ENCODE peak calls at places on chromosomes 12 and 14, in seven cellular contexts. V is body of pancreas, S is A549, U is transverse colon, G is K562, Y is gastrocnemius medialis, P is uterus. Z is an unnamed sample.
A peak's percentile ranks its signal among the peaks of the same experiment; 100 is the strongest.

GRCh38 chr14:52370406-52370911 is 56.3 kb downstream of the PTGER2 start:
- DNase-seq in Y (no peak), P (no peak), V (no peak), G (no peak), U (no peak), S (no peak), Z (no peak)

GRCh38 chr14:103151270-103151933 is 28.1 kb downstream of the TNFAIP2 start:
- DNase-seq in P (no peak), S (no peak), Y (no peak), U (no peak), V (no peak), G (no peak), Z (no peak)

GRCh38 chr14:70616646-70617045 is 16.2 kb upstream of the MED6 start:
- DNase-seq in S (no peak), V (no peak), P (no peak), Y (no peak), G (no peak), U (no peak), Z (no peak)

GRCh38 chr14:103828315-103828967 is 18.9 kb downstream of the PPP1R13B start:
- DNase-seq in G (no peak), S (no peak), P (peak; percentile 47), V (peak; percentile 62), U (peak; percentile 23), Y (no peak), Z (peak; percentile 65)

GRCh38 chr12:25840678-25841077 is 117.8 kb upstream of the RASSF8 start:
- DNase-seq in U (no peak), V (no peak), S (no peak), G (no peak), Y (no peak), P (no peak), Z (no peak)

GRCh38 chr12:70251226-70251625 is 8.0 kb downstream of the CNOT2 start:
- DNase-seq in G (no peak), U (no peak), Y (no peak), V (no peak), S (no peak), P (no peak), Z (no peak)

GRCh38 chr12:117596968-117597367 is 235.5 kb upstream of the NOS1 start:
- DNase-seq in S (no peak), V (peak; percentile 6), U (no peak), P (no peak), G (no peak), Y (no peak), Z (no peak)

GRCh38 chr14:50820786-50821185 is 10.2 kb downstream of the NIN start:
- DNase-seq in Y (no peak), S (no peak), G (no peak), U (no peak), P (no peak), V (no peak), Z (no peak)

GRCh38 chr12:18750087-18750486 is 12.2 kb downstream of the CAPZA3 start:
- DNase-seq in U (no peak), Y (no peak), V (no peak), P (no peak), G (no peak), S (no peak), Z (peak; percentile 55)

GRCh38 chr12:103469716-103470115 is 26.1 kb downstream of the C12orf42 start:
- DNase-seq in P (no peak), S (no peak), U (no peak), V (no peak), G (no peak), Y (no peak), Z (no peak)

GRCh38 chr12:108890208-108890607 is 10.3 kb downstream of the DAO start:
- DNase-seq in S (no peak), G (peak; percentile 48), V (no peak), U (no peak), Y (no peak), P (no peak), Z (no peak)

GRCh38 chr14:22039938-22040780 is 366.5 kb upstream of the OR4E1 start:
- DNase-seq in G (no peak), Y (no peak), S (peak; percentile 6), U (no peak), P (no peak), V (peak; percentile 17), Z (no peak)

GRCh38 chr12:111209779-111210178 is 159.1 kb downstream of the PHETA1 start:
- DNase-seq in U (no peak), P (no peak), S (no peak), G (no peak), V (no peak), Y (no peak), Z (no peak)

GRCh38 chr14:64522591-64523355 is 17.8 kb upstream of the HSPA2 start:
- DNase-seq in V (no peak), U (no peak), Y (no peak), G (no peak), S (no peak), P (no peak), Z (no peak)

GRCh38 chr12:112676526-112676925 is 115.0 kb upstream of the RPH3A start:
- DNase-seq in S (no peak), P (no peak), G (no peak), U (no peak), V (no peak), Y (no peak), Z (no peak)

GRCh38 chr14:92802678-92803077 is 8.6 kb downstream of the GOLGA5 start:
- DNase-seq in S (no peak), V (no peak), P (no peak), G (no peak), U (no peak), Y (no peak), Z (no peak)

GRCh38 chr12:15216036-15216889 is 5.0 kb downstream of the RERG start:
- DNase-seq in S (no peak), U (no peak), V (no peak), G (no peak), Y (no peak), P (no peak), Z (no peak)

GRCh38 chr12:67891566-67891965 is 97.7 kb upstream of the IFNG-AS1 start:
- DNase-seq in Y (no peak), V (no peak), G (no peak), U (no peak), S (no peak), P (no peak), Z (no peak)

GRCh38 chr14:61812347-61813100 is 50.3 kb downstream of the SNAPC1 start:
- DNase-seq in G (no peak), U (no peak), Y (no peak), V (peak; percentile 23), S (no peak), P (no peak), Z (no peak)

DNA sequence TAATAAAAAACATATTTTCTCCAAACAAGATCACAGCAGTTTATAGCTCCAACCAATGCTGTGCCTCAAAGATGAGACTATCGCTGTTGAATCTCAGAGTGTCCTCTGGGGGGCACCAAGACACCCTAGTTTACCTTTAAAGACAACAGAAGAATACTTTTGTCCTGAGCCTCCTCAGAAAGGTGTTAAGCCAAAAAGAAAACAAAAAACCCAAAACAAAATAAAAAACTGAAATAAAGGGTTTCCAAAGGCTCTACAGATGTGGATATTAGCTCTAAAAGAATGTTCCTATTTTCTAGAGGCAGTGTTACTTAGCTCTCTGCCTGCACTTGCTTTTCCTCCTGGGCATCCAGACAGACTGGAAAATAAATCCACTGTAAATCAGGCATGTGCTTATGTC is 86.9 kb upstream of the TTC7B start:
- DNase-seq in Y (peak; percentile 23), P (peak; percentile 47), V (peak; percentile 65), S (peak; percentile 74), G (peak; percentile 43), U (peak; percentile 69), Z (peak; percentile 67)
- TF ChIP-seq POLR2A in Y (no peak), P (no peak), V (no peak), S (no peak), G (no peak), U (no peak), Z (no peak)

DNA sequence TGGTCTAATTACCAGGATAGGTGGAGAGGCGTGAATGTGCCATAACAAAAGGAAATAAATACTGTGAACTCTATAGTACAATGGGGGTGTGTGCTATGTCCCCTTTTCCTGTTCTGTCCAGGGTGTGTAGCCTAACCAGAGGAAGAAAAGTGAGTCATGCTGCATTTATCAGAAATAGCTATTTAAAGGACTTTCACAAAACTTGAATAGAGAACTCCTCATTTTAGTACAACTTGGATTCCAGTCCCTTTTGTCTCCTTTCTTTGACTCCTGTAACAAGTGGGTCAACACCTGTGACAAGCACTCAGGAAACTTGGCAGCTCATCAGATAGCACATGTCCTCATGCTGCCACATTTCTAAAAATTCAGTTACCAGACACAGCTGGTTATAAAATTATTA is 123.4 kb downstream of the CCDC91 start:
- DNase-seq in S (no peak), Y (peak; percentile 26), G (no peak), V (no peak), U (no peak), P (no peak), Z (no peak)
- H3K27ac ChIP-seq in S (no peak overlapping the region), Y (peak overlapping the region; percentile 14), G (peak overlapping the region; percentile 14), V (no peak overlapping the region), U (no peak overlapping the region), P (no peak overlapping the region), Z (no peak overlapping the region)

GRCh38 chr14:67680121-67680602 is 5.7 kb upstream of the VTI1B start:
- DNase-seq in Y (no peak), G (peak; percentile 27), P (no peak), V (no peak), U (no peak), S (no peak), Z (no peak)

GRCh38 chr14:67675219-67675582 is 769 bp upstream of the VTI1B start:
- DNase-seq in V (no peak), Y (no peak), U (no peak), P (no peak), G (no peak), S (no peak), Z (no peak)

GRCh38 chr14:67673451-67673850 is 981 bp downstream of the VTI1B start:
- DNase-seq in P (no peak), Y (no peak), G (no peak), U (no peak), V (no peak), S (no peak), Z (no peak)

GRCh38 chr14:67674139-67674479 is 323 bp downstream of the VTI1B start:
- DNase-seq in P (peak; percentile 61), S (peak; percentile 80), G (peak; percentile 69), Y (peak; percentile 52), V (peak; percentile 77), U (peak; percentile 78), Z (peak; percentile 71)

GRCh38 chr14:67674480-67675218 is at the start of gene VTI1B:
- DNase-seq in S (peak; percentile 74), P (peak; percentile 87), G (peak; percentile 73), V (peak; percentile 81), U (peak; percentile 79), Y (peak; percentile 56), Z (peak; percentile 77)
- TF ChIP-seq POLR2A in S (peak; percentile 58), P (no peak), G (peak; percentile 77), V (peak; percentile 47), U (peak; percentile 87), Y (peak; percentile 77), Z (peak; percentile 40)

GRCh38 chr12:119678459-119678858 is 10.5 kb downstream of the PRKAB1 start:
- DNase-seq in Y (no peak), G (no peak), U (no peak), S (no peak), V (no peak), P (no peak), Z (no peak)

GRCh38 chr12:119681953-119682352 is 14.0 kb downstream of the PRKAB1 start:
- DNase-seq in V (no peak), S (no peak), P (no peak), G (no peak), U (no peak), Y (no peak), Z (no peak)

GRCh38 chr12:119679081-119679480 is 11.1 kb downstream of the PRKAB1 start:
- DNase-seq in V (no peak), P (no peak), U (no peak), Y (no peak), S (no peak), G (no peak), Z (no peak)

GRCh38 chr12:119681139-119681538 is 13.2 kb downstream of the PRKAB1 start:
- DNase-seq in S (no peak), Y (no peak), P (no peak), V (no peak), U (peak; percentile 55), G (no peak), Z (no peak)

GRCh38 chr12:119679490-119679889 is 11.6 kb downstream of the PRKAB1 start:
- DNase-seq in V (no peak), Y (no peak), G (no peak), U (peak; percentile 56), S (no peak), P (no peak), Z (no peak)
- H3K27ac ChIP-seq in V (no peak overlapping the region), Y (no peak overlapping the region), G (no peak overlapping the region), U (peak overlapping the region; percentile 76), S (no peak overlapping the region), P (no peak overlapping the region), Z (no peak overlapping the region)